ENCODE peak calls at places on chromosomes 5 and 9, in ten cellular contexts. F is right atrium auricular region, N is lung, J is brain microvascular endothelial cell, I is esophagus squamous epithelium, W is upper lobe of left lung, C is endodermal cell, R is heart left ventricle, P is sigmoid colon, M is kidney. V is an unnamed sample.

GRCh38 chr9:99911600-99911999 is 5.1 kb downstream of the STX17 start:
- DNase-seq in F (no peak), N (no peak), J (no peak), I (no peak), W (no peak), C (no peak), R (no peak), P (no peak), M (no peak), V (no peak)

GRCh38 chr9:130387398-130387797 is 57.4 kb upstream of the ASS1 start:
- DNase-seq in F (no peak), N (no peak), J (no peak), I (no peak), W (no peak), C (no peak), R (no peak), P (no peak), M (no peak), V (no peak)

GRCh38 chr5:127875235-127876021 is 172.2 kb downstream of the CCDC192 start:
- DNase-seq in F (no peak), N (no peak), J (peak; percentile 80), I (no peak), W (peak; percentile 50), C (peak; percentile 83), R (peak; percentile 40), P (no peak), M (peak; percentile 57), V (peak; percentile 74)

GRCh38 chr9:91421022-91421765 is 2.4 kb downstream of the NFIL3 start:
- DNase-seq in F (no peak), N (no peak), J (peak; percentile 10), I (no peak), W (peak; percentile 45), C (peak; percentile 82), R (peak; percentile 46), P (peak; percentile 77), M (peak; percentile 80), V (peak; percentile 76)

GRCh38 chr9:124493794-124494479 is 13.3 kb downstream of the NR5A1 start:
- DNase-seq in F (no peak), N (no peak), J (no peak), I (no peak), W (no peak), C (no peak), R (no peak), P (no peak), M (no peak), V (no peak)

GRCh38 chr5:88872971-88873370 is 10.0 kb downstream of the MEF2C start:
- DNase-seq in F (no peak), N (no peak), J (no peak), I (no peak), W (no peak), C (no peak), R (no peak), P (no peak), M (no peak), V (no peak)

GRCh38 chr9:133429641-133430161 is 7.5 kb downstream of the ADAMTS13 start:
- DNase-seq in F (no peak), N (no peak), J (peak; percentile 10), I (no peak), W (no peak), C (peak; percentile 95), R (peak; percentile 26), P (no peak), M (no peak), V (peak; percentile 48)

GRCh38 chr9:132032584-132032945 is 47.1 kb downstream of the MED27 start:
- DNase-seq in F (no peak), N (peak; percentile 56), J (no peak), I (no peak), W (peak; percentile 75), C (peak; percentile 77), R (no peak), P (no peak), M (no peak), V (peak; percentile 94)

GRCh38 chr5:139747583-139748504 is 47.8 kb upstream of the PSD2 start:
- DNase-seq in F (peak; percentile 70), N (no peak), J (peak; percentile 57), I (no peak), W (peak; percentile 36), C (peak; percentile 82), R (peak; percentile 33), P (peak; percentile 80), M (peak; percentile 88), V (peak; percentile 86)

GRCh38 chr5:10719965-10720364 is 41.1 kb downstream of the DAP start:
- DNase-seq in F (no peak), N (no peak), J (peak; percentile 76), I (no peak), W (no peak), C (no peak), R (no peak), P (no peak), M (no peak), V (no peak)

GRCh38 chr5:157356576-157356975 is 90.7 kb downstream of the CYFIP2 start:
- DNase-seq in F (peak; percentile 0), N (no peak), J (no peak), I (no peak), W (no peak), C (no peak), R (no peak), P (no peak), M (no peak), V (no peak)

GRCh38 chr5:141641634-141642278 is 5.0 kb downstream of the RELL2 start:
- DNase-seq in F (no peak), N (no peak), J (peak; percentile 68), I (no peak), W (no peak), C (no peak), R (no peak), P (no peak), M (no peak), V (no peak)

GRCh38 chr5:66596791-66597757 is 881 bp downstream of the MAST4 start:
- DNase-seq in F (no peak), N (peak; percentile 52), J (peak; percentile 2), I (no peak), W (peak; percentile 65), C (peak; percentile 77), R (peak; percentile 52), P (no peak), M (peak; percentile 83), V (peak; percentile 51)

GRCh38 chr9:36946653-36947052 is 87.4 kb downstream of the PAX5 start:
- DNase-seq in F (no peak), N (no peak), J (no peak), I (no peak), W (no peak), C (peak; percentile 35), R (no peak), P (peak; percentile 26), M (no peak), V (no peak)

GRCh38 chr9:94799578-94800264 is 73.2 kb downstream of the AOPEP start:
- DNase-seq in F (no peak), N (no peak), J (peak; percentile 75), I (no peak), W (no peak), C (peak; percentile 13), R (no peak), P (no peak), M (no peak), V (no peak)

GRCh38 chr5:161266954-161267353 is 279.6 kb downstream of the GABRB2 start:
- DNase-seq in F (no peak), N (no peak), J (no peak), I (no peak), W (no peak), C (no peak), R (no peak), P (no peak), M (no peak), V (no peak)
- TF ChIP-seq CTCF in F (no peak), N (no peak), J (no peak), I (no peak), W (no peak), C (no peak), R (no peak), P (no peak), M (no peak), V (no peak)

DNA sequence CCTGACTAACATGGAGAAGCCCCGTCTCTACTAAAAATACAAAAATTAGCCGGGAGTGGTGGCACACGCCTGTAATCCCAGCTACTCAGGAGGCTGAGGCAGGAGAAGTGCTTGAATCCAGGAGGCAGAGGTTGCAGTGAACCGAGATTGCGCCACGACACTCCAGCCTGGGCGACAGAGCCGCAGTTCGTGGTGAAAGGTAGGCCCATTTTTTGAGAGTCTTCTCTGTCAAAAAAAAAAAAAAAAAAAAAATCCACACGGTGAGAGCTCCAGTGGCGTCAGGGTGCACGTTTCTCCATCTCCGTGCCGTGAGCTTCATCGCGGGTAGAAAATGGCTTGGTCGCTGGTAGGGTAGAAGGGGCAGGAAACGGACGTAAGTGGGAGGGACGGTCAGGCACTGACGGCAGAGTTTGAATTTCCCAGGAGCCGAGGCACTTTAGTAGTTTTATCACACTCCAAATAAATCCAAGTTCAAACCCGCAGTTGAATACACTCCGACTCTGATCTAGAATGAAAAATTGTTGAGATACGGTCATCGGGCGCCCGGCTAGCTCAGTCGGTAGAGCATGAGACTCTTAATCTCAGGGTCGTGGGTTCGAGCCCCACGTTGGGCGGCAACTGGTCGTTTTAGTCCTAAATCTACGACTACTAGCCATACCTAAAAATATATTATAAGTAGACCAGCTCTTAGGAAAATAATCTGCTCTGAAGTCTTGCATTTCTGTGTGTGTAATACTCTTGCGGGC is 2.4 kb upstream of the TRIM7 start:
- DNase-seq in F (peak; percentile 89), N (peak; percentile 67), J (peak; percentile 95), I (no peak), W (peak; percentile 77), C (peak; percentile 94), R (peak; percentile 71), P (peak; percentile 90), M (no peak), V (peak; percentile 62)
- H3K27ac ChIP-seq in F (peak overlapping the region; percentile 87), N (peak overlapping the region; percentile 42), J (peak overlapping the region; percentile 68), I (peak overlapping the region; percentile 90), W (peak overlapping the region; percentile 83), C (no peak overlapping the region), R (peak overlapping the region; percentile 82), P (peak overlapping the region; percentile 85), M (peak overlapping the region; percentile 70), V (peak overlapping the region; percentile 19)

DNA sequence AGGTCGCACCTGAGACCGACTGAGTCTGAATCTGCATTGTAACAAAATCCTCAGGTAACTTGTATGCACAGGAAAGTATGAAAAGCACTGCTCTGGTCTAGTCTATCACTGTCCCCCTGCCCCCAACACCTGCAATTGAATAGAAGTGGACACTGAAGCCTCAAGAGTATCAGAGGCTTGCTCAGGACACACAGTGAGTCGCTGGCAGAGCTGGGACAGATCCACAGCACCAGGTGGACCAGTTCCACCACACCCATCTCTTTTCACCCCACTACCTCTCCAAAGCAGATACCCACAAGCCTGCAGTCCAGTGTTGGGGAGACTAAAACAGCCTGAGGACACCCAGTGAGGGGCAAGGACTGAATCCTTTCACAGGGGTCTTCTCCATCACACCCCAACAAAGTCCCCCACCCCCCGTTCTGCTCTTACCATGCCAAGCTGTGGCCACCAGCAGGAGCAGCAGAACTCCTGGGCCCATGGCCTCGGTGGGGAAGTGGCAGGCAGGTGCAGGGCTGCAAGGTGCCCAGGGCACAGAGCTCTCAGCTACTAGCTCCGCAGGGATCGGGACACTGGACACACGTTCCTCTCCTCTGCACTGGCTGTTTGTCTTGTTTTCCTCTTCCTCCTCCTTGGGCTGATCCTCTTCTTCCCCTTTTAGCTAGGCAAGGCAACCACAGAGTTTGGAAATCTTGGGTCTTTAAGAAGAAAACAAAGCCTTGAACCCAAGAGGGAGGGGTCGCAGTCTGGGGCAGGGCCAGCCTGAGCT is at the start of gene CSF1R:
- DNase-seq in F (peak; percentile 57), N (peak; percentile 27), J (no peak), I (no peak), W (no peak), C (peak; percentile 36), R (no peak), P (no peak), M (no peak), V (no peak)
- H3K4me3 ChIP-seq in F (peak within 1 kb of the TSS; percentile 21), N (no peak within 1 kb of the TSS), J (no peak within 1 kb of the TSS), I (peak within 1 kb of the TSS; percentile 52), W (peak within 1 kb of the TSS; percentile 34), C (no peak within 1 kb of the TSS), R (peak within 1 kb of the TSS; percentile 25), P (peak within 1 kb of the TSS; percentile 32), M (no peak within 1 kb of the TSS), V (no peak within 1 kb of the TSS)

GRCh38 chr9:75979362-75979761 is 88.9 kb downstream of the PCSK5 start:
- DNase-seq in F (no peak), N (no peak), J (peak; percentile 12), I (no peak), W (no peak), C (peak; percentile 73), R (no peak), P (no peak), M (no peak), V (peak; percentile 51)
- TF ChIP-seq CTCF in F (peak; percentile 23), N (no peak), J (peak; percentile 66), I (no peak), W (no peak), C (peak; percentile 76), R (peak; percentile 15), P (no peak), M (no peak), V (peak; percentile 36)

V was measured in WERI-Rb-1.